ENCODE peak calls at places on chromosomes 6 and 20, in eight cellular contexts. H is substantia nigra, R is AG04449, L is mammary epithelial cell, V is occipital lobe, X is HCT116, A is caudate nucleus, F is DMS153. Y is an unnamed sample.

GRCh38 chr20:33875055-33875454 is 63.9 kb downstream of the CHMP4B start:
- DNase-seq in H (no peak), R (no peak), L (no peak), V (no peak), X (no peak), A (no peak), F (no peak), Y (no peak)

GRCh38 chr6:134299236-134299635 is 18.7 kb downstream of the SGK1 start:
- DNase-seq in H (no peak), R (no peak), L (no peak), V (no peak), X (no peak), A (no peak), F (no peak), Y (peak)

GRCh38 chr6:114783083-114783482 is 440.3 kb upstream of the HS3ST5 start:
- DNase-seq in H (no peak), R (no peak), L (peak), V (no peak), X (no peak), A (no peak), F (no peak), Y (peak)

GRCh38 chr6:41723178-41723935 is 12.1 kb downstream of the TFEB start:
- DNase-seq in H (peak), R (peak), L (peak), V (peak), X (no peak), A (no peak), F (peak), Y (peak)

GRCh38 chr20:57717797-57718196 is 8.0 kb upstream of the PMEPA1 start:
- DNase-seq in H (no peak), R (no peak), L (peak), V (no peak), X (no peak), A (no peak), F (no peak), Y (peak)

GRCh38 chr20:42181064-42181463 is 562.9 kb upstream of the CHD6 start:
- DNase-seq in H (no peak), R (no peak), L (no peak), V (no peak), X (no peak), A (no peak), F (no peak), Y (no peak)

GRCh38 chr6:163738304-163738703 is 323.8 kb downstream of the QKI start:
- DNase-seq in H (no peak), R (no peak), L (no peak), V (no peak), X (no peak), A (no peak), F (no peak), Y (no peak)

GRCh38 chr6:125871365-125871764 is 80.6 kb downstream of the NCOA7 start:
- DNase-seq in H (no peak), R (no peak), L (peak), V (no peak), X (no peak), A (no peak), F (peak), Y (peak)

GRCh38 chr20:45817652-45818194 is 5.3 kb downstream of the UBE2C start:
- DNase-seq in H (no peak), R (peak), L (peak), V (no peak), X (no peak), A (no peak), F (no peak), Y (peak)

GRCh38 chr6:144265390-144265789 is 19.7 kb upstream of the UTRN start:
- DNase-seq in H (no peak), R (no peak), L (no peak), V (no peak), X (no peak), A (no peak), F (no peak), Y (peak)

GRCh38 chr6:5068153-5068751 is 16.9 kb upstream of the PPP1R3G start:
- DNase-seq in H (no peak), R (no peak), L (no peak), V (no peak), X (no peak), A (no peak), F (no peak), Y (no peak)

GRCh38 chr6:39361657-39362486 is 39.4 kb upstream of the KCNK16 start:
- DNase-seq in H (peak), R (no peak), L (peak), V (peak), X (peak), A (peak), F (peak), Y (peak)

GRCh38 chr6:124961784-124962611 is at the start of gene RNF217:
- DNase-seq in H (peak), R (no peak), L (peak), V (peak), X (no peak), A (peak), F (peak), Y (peak)

GRCh38 chr20:19964289-19965263 is 52.6 kb upstream of the NAA20 start:
- DNase-seq in H (no peak), R (peak), L (peak), V (no peak), X (no peak), A (no peak), F (no peak), Y (peak)

GRCh38 chr20:18504479-18505060 is 3.2 kb upstream of the SEC23B start:
- DNase-seq in H (peak), R (no peak), L (no peak), V (peak), X (no peak), A (no peak), F (no peak), Y (no peak)

GRCh38 chr6:90385914-90386313 is 89.3 kb upstream of the BACH2 start:
- DNase-seq in H (no peak), R (no peak), L (no peak), V (no peak), X (no peak), A (no peak), F (no peak), Y (no peak)

GRCh38 chr6:30100585-30101422 is 12.1 kb downstream of the TRIM31 start:
- DNase-seq in H (no peak), R (no peak), L (peak), V (no peak), X (no peak), A (no peak), F (no peak), Y (peak)

GRCh38 chr20:15818651-15819071 is 754.6 kb downstream of the KIF16B start:
- DNase-seq in H (no peak), R (no peak), L (peak), V (no peak), X (no peak), A (no peak), F (peak), Y (peak)

GRCh38 chr20:24662756-24663399 is 193.4 kb downstream of the SYNDIG1 start:
- DNase-seq in H (no peak), R (no peak), L (no peak), V (no peak), X (no peak), A (no peak), F (no peak), Y (no peak)

GRCh38 chr20:47315339-47315662 is 41.2 kb downstream of the ZMYND8 start:
- DNase-seq in H (no peak), R (no peak), L (no peak), V (no peak), X (no peak), A (no peak), F (peak), Y (peak)

Y was measured in bronchial epithelial cell.